ENCODE peak calls at places on chromosomes 6 and 20, in eight cellular contexts. B, H, O, E, X, T, R and V are unnamed samples. For H3K4me1 and H3K9me3, the result is how much of the 10 kb centered on the place peaks cover.

GRCh38 chr6:44166591-44167184 is 8.1 kb downstream of the CAPN11 start:
- DNase-seq in B (no peak), H (no peak), O (no peak), E (no peak), X (no peak), T (no peak), R (no peak), V (no peak)

GRCh38 chr6:36329798-36330291 is 6.8 kb downstream of the BNIP5 start:
- DNase-seq in B (no peak), H (no peak), O (no peak), E (no peak), X (no peak), T (no peak), R (no peak), V (no peak)

GRCh38 chr20:63466250-63466825 is 6.1 kb downstream of the KCNQ2 start:
- DNase-seq in B (no peak), H (no peak), O (no peak), E (no peak), X (no peak), T (no peak), R (no peak), V (no peak)

GRCh38 chr6:120405947-120406346 is 928.3 kb downstream of the TBC1D32 start:
- DNase-seq in B (no peak), H (no peak), O (no peak), E (no peak), X (no peak), T (no peak), R (no peak), V (no peak)

GRCh38 chr6:19210849-19211590 is 626.1 kb upstream of the ID4 start:
- DNase-seq in B (no peak), H (no peak), O (no peak), E (no peak), X (peak), T (peak), R (no peak), V (peak)

GRCh38 chr20:31934968-31935764 is 16.7 kb downstream of the PDRG1 start:
- DNase-seq in B (no peak), H (no peak), O (no peak), E (no peak), X (no peak), T (no peak), R (no peak), V (no peak)

GRCh38 chr6:46931416-46931815 is 9.7 kb upstream of the ADGRF5 start:
- DNase-seq in B (no peak), H (no peak), O (no peak), E (no peak), X (no peak), T (no peak), R (no peak), V (no peak)

GRCh38 chr6:45927421-45928234 is 88.0 kb downstream of the CLIC5 start:
- DNase-seq in B (no peak), H (no peak), O (no peak), E (no peak), X (no peak), T (no peak), R (no peak), V (no peak)

GRCh38 chr20:2515203-2515602 is 6.5 kb upstream of the ZNF343 start:
- DNase-seq in B (no peak), H (no peak), O (no peak), E (no peak), X (no peak), T (no peak), R (no peak), V (no peak)

GRCh38 chr20:22160254-22160653 is 424.1 kb downstream of the FOXA2 start:
- DNase-seq in B (no peak), H (no peak), O (no peak), E (no peak), X (no peak), T (no peak), R (no peak), V (no peak)

GRCh38 chr6:108862479-108863191 is 14.4 kb downstream of the ARMC2 start:
- DNase-seq in B (no peak), H (no peak), O (peak), E (no peak), X (peak), T (no peak), R (peak), V (no peak)

GRCh38 chr20:47680804-47681529 is 104.3 kb downstream of the SULF2 start:
- DNase-seq in B (peak), H (no peak), O (no peak), E (no peak), X (no peak), T (no peak), R (no peak), V (no peak)

GRCh38 chr6:97292671-97293070 is 9.7 kb upstream of the MMS22L start:
- DNase-seq in B (peak), H (no peak), O (no peak), E (no peak), X (no peak), T (no peak), R (no peak), V (no peak)

GRCh38 chr6:149200282-149200936 is 117.1 kb upstream of the TAB2 start:
- DNase-seq in B (no peak), H (no peak), O (no peak), E (no peak), X (no peak), T (no peak), R (no peak), V (no peak)

GRCh38 chr6:12174878-12175277 is 115.3 kb upstream of the EDN1 start:
- DNase-seq in B (peak), H (no peak), O (no peak), E (no peak), X (no peak), T (no peak), R (no peak), V (no peak)

GRCh38 chr20:4059631-4060030 is 44.3 kb upstream of the RNF24 start:
- DNase-seq in B (no peak), H (peak), O (no peak), E (no peak), X (no peak), T (no peak), R (no peak), V (no peak)

GRCh38 chr20:7610681-7611080 is 329.6 kb downstream of the HAO1 start:
- DNase-seq in B (no peak), H (no peak), O (no peak), E (no peak), X (no peak), T (no peak), R (no peak), V (no peak)

GRCh38 chr6:135675862-135676261 is 175.6 kb upstream of the PDE7B start:
- DNase-seq in B (peak), H (no peak), O (no peak), E (peak), X (no peak), T (no peak), R (no peak), V (no peak)

GRCh38 chr6:5135783-5136376 is 50.7 kb downstream of the PPP1R3G start:
- DNase-seq in B (no peak), H (peak), O (no peak), E (no peak), X (no peak), T (peak), R (no peak), V (peak)

GRCh38 chr6:138242987-138243592 is 24.8 kb upstream of the PBOV1 start:
- DNase-seq in B (no peak), H (no peak), O (no peak), E (no peak), X (no peak), T (peak), R (no peak), V (no peak)
- TF ChIP-seq CTCF in B (no peak), H (no peak), O (no peak), E (no peak), X (no peak), T (no peak), R (no peak), V (no peak)

DNA sequence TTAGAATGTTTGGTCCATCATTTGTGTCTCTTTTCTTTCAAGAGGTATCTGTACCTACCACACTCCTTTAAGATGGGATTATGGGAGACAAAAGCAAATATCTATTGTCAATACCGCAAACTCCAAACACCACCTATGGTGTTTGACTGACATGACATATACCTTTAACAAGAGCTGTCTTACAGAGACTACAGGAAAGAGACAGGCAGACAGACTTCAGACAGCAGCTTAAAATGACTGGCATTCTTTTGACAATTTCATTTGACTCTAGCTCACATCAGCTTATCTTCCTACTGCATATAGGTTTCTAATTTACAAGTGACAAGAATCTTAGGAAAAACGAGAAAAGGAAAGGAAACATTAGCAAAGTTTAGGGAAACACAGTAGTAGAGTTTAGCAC is 256.0 kb upstream of the TFAP2D start:
- DNase-seq in B (no peak), H (no peak), O (no peak), E (no peak), X (no peak), T (no peak), R (no peak), V (no peak)
- H3K4me1 ChIP-seq in B (under half), H (under half), O (under half), E (under half), X (under half), T (under half), R (under half), V (under half)

DNA sequence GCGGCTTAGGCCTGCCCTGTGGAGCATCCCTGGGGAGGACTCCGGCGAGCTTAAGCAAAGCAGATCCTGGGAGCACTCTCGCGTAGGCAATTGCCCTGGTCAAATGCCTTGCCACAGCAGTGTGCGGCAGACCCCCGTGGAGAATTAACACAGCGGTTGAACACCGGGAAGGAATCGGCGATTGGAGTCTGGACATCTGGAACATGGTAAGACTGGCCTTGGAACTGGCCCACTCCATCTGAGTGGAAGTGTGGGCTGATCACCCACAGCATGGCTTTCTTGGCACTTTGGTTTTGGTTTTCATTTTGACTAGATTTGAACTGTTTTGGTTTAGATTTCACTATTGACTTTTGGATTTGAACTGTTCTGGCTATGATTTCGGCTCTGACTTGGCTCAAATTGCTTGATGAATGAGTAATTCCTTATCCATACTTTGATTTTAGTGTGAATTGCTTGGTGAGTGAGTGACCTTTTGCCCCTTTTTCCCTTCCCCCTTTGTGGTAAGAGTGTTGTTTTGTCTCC is 300.7 kb downstream of the RNGTT start:
- DNase-seq in B (no peak), H (no peak), O (no peak), E (no peak), X (no peak), T (no peak), R (no peak), V (no peak)
- H3K9me3 ChIP-seq in B (under half), H (under half), O (under half), E (under half), X (half or more), T (under half), R (under half), V (half or more)

DNA sequence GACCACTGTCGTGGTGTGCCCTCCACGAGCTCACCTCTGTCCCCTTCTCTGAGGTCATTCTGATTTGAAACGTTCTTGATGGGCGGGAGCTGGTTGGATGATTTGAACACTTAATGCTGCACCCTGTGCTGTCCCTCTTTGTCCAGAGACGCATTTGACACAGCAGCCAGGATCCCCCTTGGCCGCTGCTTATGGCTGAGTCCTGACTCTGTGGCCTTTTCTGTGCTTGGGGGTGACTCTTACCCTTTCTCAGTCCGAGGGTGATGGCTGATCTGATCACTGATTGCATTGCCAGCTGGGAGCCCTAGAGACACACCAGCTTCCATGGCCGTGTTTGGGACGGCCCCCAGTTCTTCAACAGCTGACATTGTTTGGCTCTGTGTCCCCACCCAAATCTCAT is 43.5 kb upstream of the FRMD1 start:
- DNase-seq in B (no peak), H (peak), O (no peak), E (no peak), X (no peak), T (no peak), R (no peak), V (no peak)
- TF ChIP-seq CTCF in B (no peak), H (no peak), O (no peak), E (no peak), X (no peak), T (no peak), R (no peak), V (no peak)

GRCh38 chr6:33783781-33784520 is 5.0 kb downstream of the LEMD2 start:
- DNase-seq in B (no peak), H (no peak), O (no peak), E (no peak), X (peak), T (no peak), R (no peak), V (no peak)
- H3K4me1 ChIP-seq in B (under half), H (under half), O (under half), E (half or more), X (under half), T (under half), R (under half), V (under half)

GRCh38 chr20:38294334-38294592 is 9.7 kb upstream of the BPI start:
- DNase-seq in B (no peak), H (no peak), O (no peak), E (no peak), X (no peak), T (no peak), R (no peak), V (no peak)

GRCh38 chr20:38298768-38299288 is 5.1 kb upstream of the BPI start:
- DNase-seq in B (peak), H (peak), O (peak), E (no peak), X (no peak), T (peak), R (peak), V (peak)

GRCh38 chr20:38297916-38298674 is 5.9 kb upstream of the BPI start:
- DNase-seq in B (no peak), H (no peak), O (no peak), E (no peak), X (no peak), T (no peak), R (no peak), V (no peak)

GRCh38 chr20:38295811-38296210 is 8.1 kb upstream of the BPI start:
- DNase-seq in B (no peak), H (no peak), O (no peak), E (no peak), X (no peak), T (no peak), R (no peak), V (no peak)

GRCh38 chr20:38296433-38296832 is 7.5 kb upstream of the BPI start:
- DNase-seq in B (no peak), H (no peak), O (no peak), E (no peak), X (no peak), T (no peak), R (no peak), V (no peak)
- H3K9me3 ChIP-seq in B (under half), H (under half), O (under half), E (under half), X (under half), T (under half), R (under half), V (under half)

GRCh38 chr6:158869604-158870417 is 50.6 kb upstream of the EZR start:
- DNase-seq in B (peak), H (peak), O (peak), E (peak), X (peak), T (peak), R (peak), V (peak)
- TF ChIP-seq CTCF in B (no peak), H (peak), O (no peak), E (no peak), X (no peak), T (peak), R (peak), V (no peak)

GRCh38 chr6:111754423-111754822 is 118.8 kb downstream of the FYN start:
- DNase-seq in B (no peak), H (no peak), O (no peak), E (no peak), X (no peak), T (no peak), R (no peak), V (no peak)
- H3K4me1 ChIP-seq in B (under half), H (under half), O (under half), E (under half), X (under half), T (under half), R (half or more), V (under half)

GRCh38 chr20:59752101-59752586 is 147.8 kb downstream of the PHACTR3 start:
- DNase-seq in B (no peak), H (peak), O (no peak), E (no peak), X (no peak), T (no peak), R (peak), V (no peak)
- H3K9me3 ChIP-seq in B (under half), H (under half), O (under half), E (under half), X (under half), T (under half), R (under half), V (under half)